ENCODE peak calls at places on chromosome 11, in seven cellular contexts. R is adrenal gland; J is brain microvascular endothelial cell; X is activated CD8-positive, alpha-beta memory T cell treated with anti-CD3 and anti-CD28 coated beads, Interleukin-2, amount 50 U/mL, for 48 hours; F is left ventricle myocardium inferior; I is activated T-cell treated with anti-CD3 and anti-CD28 coated beads, Interleukin-2, amount 50 U/mL, for 48 hours; T is NCI-H748 treated with DMSO at 0.1 percent for 48 hours. M is an unnamed sample.

GRCh38 chr11:68137833-68138232 is 16.6 kb upstream of the CHKA start:
- DNase-seq in J (no peak), R (peak), X (no peak), T (peak), F (no peak), I (no peak), M (no peak)

GRCh38 chr11:121105063-121105480 is 4.0 kb downstream of the TECTA start:
- DNase-seq in X (no peak), R (peak), F (peak), T (no peak), I (no peak), J (no peak), M (no peak)

GRCh38 chr11:129215506-129216245 is 23.6 kb upstream of the ARHGAP32 start:
- DNase-seq in F (no peak), I (no peak), J (no peak), X (no peak), R (no peak), T (no peak), M (no peak)

GRCh38 chr11:113274708-113275582 is 39.4 kb upstream of the TTC12 start:
- DNase-seq in R (no peak), I (no peak), T (no peak), J (no peak), F (no peak), X (no peak), M (no peak)

GRCh38 chr11:130131957-130132850 is 27.4 kb upstream of the ST14 start:
- DNase-seq in X (no peak), T (peak), F (no peak), R (peak), J (peak), I (peak), M (peak)

GRCh38 chr11:100576044-100577021 is 110.8 kb upstream of the ARHGAP42 start:
- DNase-seq in J (peak), I (no peak), X (no peak), F (no peak), T (peak), R (peak), M (no peak)

GRCh38 chr11:119912214-119912613 is 183.2 kb upstream of the NECTIN1 start:
- DNase-seq in T (peak), R (no peak), X (no peak), J (no peak), I (no peak), F (no peak), M (no peak)

GRCh38 chr11:118216621-118217526 is 7.9 kb downstream of the JAML start:
- DNase-seq in X (no peak), F (no peak), T (no peak), J (no peak), I (peak), R (no peak), M (no peak)

GRCh38 chr11:94897330-94897768 is 76.0 kb downstream of the CWC15 start:
- DNase-seq in F (peak), X (no peak), J (peak), R (peak), T (no peak), I (peak), M (peak)

M was measured in transverse colon.